ENCODE peak calls at places on chromosomes 4 and X, in seven cellular contexts. L is mesothelial cell of epicardium; O is H54; X is fibroblast of mammary gland; Z is HS-5; G is stimulated activated CD8-positive, alpha-beta memory T cell treated with anti-CD3 and anti-CD28 coated beads, Interleukin-4, amount 100 ng/mL, for 1 hour; I is activated T-helper 1 cell treated with anti-CD3 and anti-CD28 coated beads, Interleukin-12 subunit alpha, Interleukin-12 subunit beta, Interleukin-2, Interleukin-4 antibody, amounts not matched to agents 30 ng/mL and 10 ng/mL and 1 ng/mL, durations not matched to agents 14 hours and 24 hours and 36 hours. K is an unnamed sample.
A peak's percentile ranks its signal among the peaks of the same experiment; 100 is the strongest.

GRCh38 chr4:186760576-186760975 is 36.9 kb upstream of the FAT1 start:
- DNase-seq in O (no peak), Z (peak; percentile 51), I (no peak), X (peak; percentile 75), L (no peak), G (no peak), K (no peak)

GRCh38 chr4:124152130-124152529 is 560.4 kb downstream of the ANKRD50 start:
- DNase-seq in I (no peak), O (no peak), L (no peak), G (no peak), X (no peak), Z (no peak), K (no peak)

GRCh38 chrX:106894392-106894909 is 8.7 kb downstream of the RIPPLY1 start:
- DNase-seq in L (no peak), Z (no peak), X (peak; percentile 77), I (peak; percentile 18), G (no peak), O (peak; percentile 30), K (peak; percentile 28)

GRCh38 chr4:102420563-102421221 is 75.4 kb upstream of the SLC39A8 start:
- DNase-seq in L (no peak), G (no peak), I (no peak), Z (no peak), O (no peak), X (peak; percentile 58), K (no peak)

GRCh38 chr4:74410272-74410671 is 34.7 kb upstream of the AREG start:
- DNase-seq in I (no peak), O (no peak), G (no peak), L (no peak), Z (no peak), X (no peak), K (no peak)

GRCh38 chrX:65871671-65872311 is 168.1 kb downstream of the VSIG4 start:
- DNase-seq in G (no peak), I (no peak), Z (no peak), O (no peak), X (no peak), L (no peak), K (no peak)

GRCh38 chr4:105283501-105283900 is 136.8 kb downstream of the TET2 start:
- DNase-seq in Z (no peak), O (no peak), G (no peak), I (no peak), L (no peak), X (peak; percentile 12), K (no peak)

GRCh38 chr4:20251796-20252655 is at the start of gene SLIT2:
- DNase-seq in X (peak; percentile 75), L (peak; percentile 81), O (peak; percentile 67), I (no peak), Z (no peak), G (no peak), K (peak; percentile 90)

GRCh38 chrX:129808829-129809745 is 29.3 kb downstream of the SASH3 start:
- DNase-seq in X (peak; percentile 50), L (no peak), Z (peak; percentile 4), I (no peak), O (no peak), G (no peak), K (no peak)

GRCh38 chr4:26120098-26120795 is 200.6 kb upstream of the RBPJ start:
- DNase-seq in G (no peak), L (no peak), X (peak; percentile 46), Z (no peak), O (no peak), I (no peak), K (no peak)

GRCh38 chr4:7429601-7430078 is 5.1 kb downstream of the PSAPL1 start:
- DNase-seq in Z (no peak), G (no peak), X (no peak), L (no peak), I (no peak), O (no peak), K (no peak)

GRCh38 chr4:122246551-122246950 is 94.4 kb downstream of the BLTP1 start:
- DNase-seq in L (no peak), I (no peak), Z (no peak), G (no peak), O (no peak), X (no peak), K (no peak)

K was measured in progenitor cell of endocrine pancreas.